ENCODE peak calls at places on chromosomes 16 and 17, in five cellular contexts. One of them, this sample, is unnamed.

GRCh38 chr17:21291357-21291756 is 6.8 kb downstream of the MAP2K3 start:
- DNase-seq in CD8-positive, alpha-beta T cell: no peak
- DNase-seq in cardiac muscle cell: no peak
- DNase-seq in A673: no peak
- DNase-seq in progenitor cell of endocrine pancreas: no peak
- DNase-seq in this sample: no peak

GRCh38 chr17:29568331-29569244 is at the start of gene TP53I13:
- DNase-seq in progenitor cell of endocrine pancreas: peak
- DNase-seq in cardiac muscle cell: peak
- DNase-seq in A673: peak
- DNase-seq in CD8-positive, alpha-beta T cell: peak
- DNase-seq in this sample: peak

GRCh38 chr17:38746004-38746892 is 1.9 kb downstream of the PCGF2 start:
- DNase-seq in progenitor cell of endocrine pancreas: no peak
- DNase-seq in cardiac muscle cell: no peak
- DNase-seq in CD8-positive, alpha-beta T cell: no peak
- DNase-seq in A673: no peak
- DNase-seq in this sample: no peak

GRCh38 chr17:79941088-79942010 is 94.3 kb downstream of the TBC1D16 start:
- DNase-seq in progenitor cell of endocrine pancreas: no peak
- DNase-seq in A673: no peak
- DNase-seq in CD8-positive, alpha-beta T cell: no peak
- DNase-seq in cardiac muscle cell: no peak
- DNase-seq in this sample: no peak

GRCh38 chr17:2232244-2232638 is 71.3 kb downstream of the SMG6 start:
- DNase-seq in cardiac muscle cell: no peak
- DNase-seq in CD8-positive, alpha-beta T cell: no peak
- DNase-seq in progenitor cell of endocrine pancreas: no peak
- DNase-seq in A673: no peak
- DNase-seq in this sample: no peak

GRCh38 chr17:17376362-17376761 is 73.2 kb downstream of the NT5M start:
- DNase-seq in cardiac muscle cell: peak
- DNase-seq in progenitor cell of endocrine pancreas: no peak
- DNase-seq in CD8-positive, alpha-beta T cell: no peak
- DNase-seq in A673: no peak
- DNase-seq in this sample: no peak

GRCh38 chr16:3131755-3132377 is 3.0 kb upstream of the ZNF213 start:
- DNase-seq in cardiac muscle cell: peak
- DNase-seq in progenitor cell of endocrine pancreas: no peak
- DNase-seq in CD8-positive, alpha-beta T cell: no peak
- DNase-seq in A673: peak
- DNase-seq in this sample: no peak

GRCh38 chr17:77778636-77779524 is 179.6 kb upstream of the TNRC6C start:
- DNase-seq in cardiac muscle cell: no peak
- DNase-seq in A673: peak
- DNase-seq in CD8-positive, alpha-beta T cell: no peak
- DNase-seq in progenitor cell of endocrine pancreas: no peak
- DNase-seq in this sample: no peak

DNA sequence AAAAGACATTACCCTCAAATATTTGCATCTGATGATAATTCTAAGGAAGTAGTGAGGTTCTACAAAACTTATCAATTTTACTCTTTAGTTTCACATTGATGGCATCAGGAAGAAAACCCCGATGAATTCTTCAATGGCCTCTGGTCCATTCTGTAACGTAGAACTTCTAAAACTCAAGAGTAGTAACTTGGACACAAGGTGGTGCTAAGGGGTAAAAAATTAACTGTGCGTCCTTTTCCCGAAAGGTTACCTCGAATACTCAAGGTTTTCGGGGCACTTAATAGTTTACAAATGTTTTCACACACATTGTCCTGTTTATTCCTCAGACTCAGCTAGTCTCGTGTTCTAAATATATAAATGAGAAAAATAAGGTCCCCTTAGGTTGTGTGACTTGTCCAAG is 517.3 kb upstream of the ZFHX3 start:
- DNase-seq in cardiac muscle cell: peak
- DNase-seq in CD8-positive, alpha-beta T cell: no peak
- DNase-seq in progenitor cell of endocrine pancreas: no peak
- DNase-seq in A673: peak
- DNase-seq in this sample: no peak
- TF ChIP-seq CTCF in cardiac muscle cell: peak
- TF ChIP-seq CTCF in CD8-positive, alpha-beta T cell: no peak
- TF ChIP-seq CTCF in progenitor cell of endocrine pancreas: peak
- TF ChIP-seq CTCF in A673: peak
- TF ChIP-seq CTCF in this sample: peak

DNA sequence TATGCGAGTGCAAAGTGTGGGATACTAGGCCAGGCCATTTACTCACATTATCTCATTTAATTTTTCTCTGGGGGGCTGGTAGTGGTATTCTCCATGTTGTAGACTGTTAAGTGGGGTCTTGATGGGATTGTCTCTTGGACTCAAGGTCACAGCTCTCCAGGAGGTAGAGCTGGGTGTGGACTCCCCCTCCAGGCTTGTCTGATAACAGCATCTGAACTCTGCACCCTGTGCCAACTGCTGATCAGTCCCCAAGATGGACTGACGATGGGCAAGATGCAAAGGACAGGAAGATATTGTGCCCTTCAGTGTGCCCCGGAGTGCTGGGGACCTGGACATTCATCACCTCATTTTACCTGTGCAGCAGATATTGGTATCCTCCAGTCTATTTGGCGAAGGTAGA is 147.8 kb downstream of the MSI2 start:
- DNase-seq in progenitor cell of endocrine pancreas: no peak
- DNase-seq in CD8-positive, alpha-beta T cell: no peak
- DNase-seq in cardiac muscle cell: no peak
- DNase-seq in A673: no peak
- DNase-seq in this sample: no peak
- TF ChIP-seq CTCF in progenitor cell of endocrine pancreas: no peak
- TF ChIP-seq CTCF in CD8-positive, alpha-beta T cell: no peak
- TF ChIP-seq CTCF in cardiac muscle cell: no peak
- TF ChIP-seq CTCF in A673: no peak
- TF ChIP-seq CTCF in this sample: peak

DNA sequence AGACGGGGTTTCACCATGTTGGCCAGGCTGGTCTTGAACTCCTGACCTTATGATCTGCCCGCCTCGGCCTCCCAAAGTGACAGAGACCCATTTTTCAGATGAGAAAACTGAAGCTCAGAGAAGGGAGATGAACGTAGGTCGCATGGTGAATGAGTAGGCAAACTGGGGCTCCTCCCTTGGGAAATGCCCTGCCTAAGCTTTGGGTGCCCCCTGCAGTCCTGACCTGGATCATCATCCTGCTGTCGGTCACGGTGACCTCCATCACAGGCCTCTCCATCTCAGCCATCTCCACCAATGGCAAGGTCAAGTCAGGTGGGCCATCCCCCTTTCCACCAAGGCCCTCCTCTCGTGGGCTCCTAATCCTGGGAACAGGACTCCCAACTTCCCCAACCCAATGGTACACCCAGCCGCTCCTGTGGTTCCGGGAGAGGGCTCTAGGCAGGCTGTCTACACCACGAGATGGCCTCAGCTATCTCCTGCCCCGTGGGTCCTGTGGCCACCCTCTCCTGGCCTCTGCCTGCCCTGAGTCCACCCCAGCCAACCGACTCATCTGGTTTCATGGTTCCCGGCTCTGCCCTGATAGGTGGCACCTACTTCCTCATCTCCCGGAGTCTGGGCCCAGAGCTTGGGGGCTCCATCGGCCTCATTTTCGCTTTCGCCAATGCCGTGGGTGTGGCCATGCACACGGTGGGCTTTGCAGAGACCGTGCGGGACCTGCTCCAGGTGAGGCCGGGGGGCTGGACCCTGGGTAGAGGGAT is 4.7 kb downstream of the SLC12A3 start:
- DNase-seq in A673: peak
- DNase-seq in progenitor cell of endocrine pancreas: no peak
- DNase-seq in cardiac muscle cell: no peak
- DNase-seq in CD8-positive, alpha-beta T cell: no peak
- DNase-seq in this sample: no peak
- TF ChIP-seq CTCF in A673: peak
- TF ChIP-seq CTCF in progenitor cell of endocrine pancreas: peak
- TF ChIP-seq CTCF in cardiac muscle cell: peak
- TF ChIP-seq CTCF in CD8-positive, alpha-beta T cell: no peak
- TF ChIP-seq CTCF in this sample: no peak

GRCh38 chr17:7414837-7415236 is 5.3 kb upstream of the SPEM1 start:
- DNase-seq in progenitor cell of endocrine pancreas: no peak
- DNase-seq in cardiac muscle cell: no peak
- DNase-seq in A673: no peak
- DNase-seq in CD8-positive, alpha-beta T cell: no peak
- DNase-seq in this sample: no peak

GRCh38 chr17:7417056-7417655 is 3.0 kb upstream of the SPEM1 start:
- DNase-seq in cardiac muscle cell: no peak
- DNase-seq in A673: no peak
- DNase-seq in CD8-positive, alpha-beta T cell: no peak
- DNase-seq in progenitor cell of endocrine pancreas: no peak
- DNase-seq in this sample: no peak

GRCh38 chr17:7415784-7416183 is 4.3 kb upstream of the SPEM1 start:
- DNase-seq in A673: no peak
- DNase-seq in CD8-positive, alpha-beta T cell: no peak
- DNase-seq in cardiac muscle cell: no peak
- DNase-seq in progenitor cell of endocrine pancreas: no peak
- DNase-seq in this sample: no peak

GRCh38 chr17:7418472-7419152 is 1.5 kb upstream of the SPEM1 start:
- DNase-seq in CD8-positive, alpha-beta T cell: no peak
- DNase-seq in cardiac muscle cell: no peak
- DNase-seq in progenitor cell of endocrine pancreas: no peak
- DNase-seq in A673: no peak
- DNase-seq in this sample: no peak

GRCh38 chr17:7416323-7416722 is 3.8 kb upstream of the SPEM1 start:
- DNase-seq in progenitor cell of endocrine pancreas: no peak
- DNase-seq in A673: no peak
- DNase-seq in CD8-positive, alpha-beta T cell: no peak
- DNase-seq in cardiac muscle cell: no peak
- DNase-seq in this sample: no peak
- TF ChIP-seq CTCF in progenitor cell of endocrine pancreas: no peak
- TF ChIP-seq CTCF in A673: no peak
- TF ChIP-seq CTCF in CD8-positive, alpha-beta T cell: no peak
- TF ChIP-seq CTCF in cardiac muscle cell: no peak
- TF ChIP-seq CTCF in this sample: no peak

GRCh38 chr16:71214771-71215381 is 15.6 kb downstream of the HYDIN start:
- DNase-seq in CD8-positive, alpha-beta T cell: no peak
- DNase-seq in cardiac muscle cell: peak
- DNase-seq in A673: peak
- DNase-seq in progenitor cell of endocrine pancreas: no peak
- DNase-seq in this sample: no peak

DNA sequence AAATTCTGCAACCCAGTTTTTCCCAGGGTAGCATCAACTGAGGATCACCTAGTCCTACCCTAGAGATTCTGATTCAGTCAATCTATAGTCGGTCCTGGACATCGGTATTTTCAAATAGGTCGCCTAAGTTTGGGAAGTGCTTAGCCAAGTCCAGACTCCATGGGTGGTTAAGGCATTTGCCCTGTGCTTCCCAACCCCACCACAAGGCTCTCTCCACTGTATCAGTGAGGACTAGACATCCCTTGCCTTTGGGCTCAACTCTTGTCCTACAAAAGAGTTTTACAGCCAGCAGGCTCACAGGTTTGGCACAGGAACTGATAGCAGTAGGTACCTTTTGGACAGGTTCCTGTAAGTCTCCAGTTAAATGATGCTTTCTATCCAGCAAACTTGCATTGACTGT is 13.8 kb downstream of the HYDIN start:
- DNase-seq in CD8-positive, alpha-beta T cell: no peak
- DNase-seq in progenitor cell of endocrine pancreas: no peak
- DNase-seq in cardiac muscle cell: no peak
- DNase-seq in A673: no peak
- DNase-seq in this sample: no peak
- TF ChIP-seq CTCF in CD8-positive, alpha-beta T cell: no peak
- TF ChIP-seq CTCF in progenitor cell of endocrine pancreas: no peak
- TF ChIP-seq CTCF in cardiac muscle cell: no peak
- TF ChIP-seq CTCF in A673: no peak
- TF ChIP-seq CTCF in this sample: no peak

GRCh38 chr16:50368410-50369132 is at the start of gene BRD7:
- DNase-seq in CD8-positive, alpha-beta T cell: peak
- DNase-seq in A673: peak
- DNase-seq in cardiac muscle cell: peak
- DNase-seq in progenitor cell of endocrine pancreas: peak
- DNase-seq in this sample: no peak

GRCh38 chr16:50371936-50372595 is 3.3 kb upstream of the BRD7 start:
- DNase-seq in cardiac muscle cell: peak
- DNase-seq in A673: no peak
- DNase-seq in progenitor cell of endocrine pancreas: no peak
- DNase-seq in CD8-positive, alpha-beta T cell: no peak
- DNase-seq in this sample: no peak

GRCh38 chr16:50367777-50368409 is 895 bp downstream of the BRD7 start:
- DNase-seq in progenitor cell of endocrine pancreas: no peak
- DNase-seq in cardiac muscle cell: no peak
- DNase-seq in CD8-positive, alpha-beta T cell: no peak
- DNase-seq in A673: no peak
- DNase-seq in this sample: no peak

GRCh38 chr16:50371036-50371716 is 2.4 kb upstream of the BRD7 start:
- DNase-seq in progenitor cell of endocrine pancreas: no peak
- DNase-seq in A673: no peak
- DNase-seq in CD8-positive, alpha-beta T cell: no peak
- DNase-seq in cardiac muscle cell: no peak
- DNase-seq in this sample: no peak

DNA sequence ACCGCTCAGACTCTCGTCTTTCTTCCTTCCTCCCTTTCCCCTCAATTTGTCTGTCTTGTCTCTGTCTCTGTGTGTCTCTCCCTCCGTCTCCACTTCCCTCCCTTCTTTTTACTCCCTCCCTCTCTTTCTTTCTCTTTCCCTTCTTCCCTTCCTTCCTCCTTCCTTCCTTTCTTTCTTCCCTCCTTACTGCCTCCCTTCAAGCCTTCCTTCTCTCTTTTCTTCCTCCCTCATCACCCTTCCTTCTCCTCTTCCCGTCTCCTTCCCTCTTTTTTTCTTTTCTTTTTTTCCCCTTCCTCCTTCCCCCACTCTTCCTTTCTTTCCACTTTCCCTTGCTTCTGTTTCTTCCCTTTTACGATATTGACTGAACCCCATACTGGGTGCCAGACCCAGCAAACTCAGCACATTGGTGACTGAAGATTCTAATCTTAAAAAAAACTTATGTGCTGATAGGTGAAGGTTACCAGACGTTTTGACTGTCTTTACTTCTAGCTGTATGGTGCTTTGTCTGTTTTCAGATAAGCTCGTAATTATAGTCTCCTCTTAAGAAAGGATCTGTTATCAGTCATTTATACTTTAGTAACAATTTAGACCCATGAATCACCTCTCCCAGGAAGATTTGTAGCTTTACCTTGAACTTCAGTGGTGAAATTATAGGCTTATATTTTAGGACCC is 481 bp upstream of the BRD7 start:
- DNase-seq in A673: no peak
- DNase-seq in progenitor cell of endocrine pancreas: no peak
- DNase-seq in CD8-positive, alpha-beta T cell: no peak
- DNase-seq in cardiac muscle cell: no peak
- DNase-seq in this sample: no peak
- TF ChIP-seq CTCF in A673: no peak
- TF ChIP-seq CTCF in progenitor cell of endocrine pancreas: no peak
- TF ChIP-seq CTCF in CD8-positive, alpha-beta T cell: peak
- TF ChIP-seq CTCF in cardiac muscle cell: no peak
- TF ChIP-seq CTCF in this sample: no peak

This sample was measured in D721Med.